ENCODE peak calls at places on chromosomes 2 and 18, in seven cellular contexts. One of them, this sample, is unnamed.

GRCh38 chr2:3179208-3179607 is 198.4 kb downstream of the EIPR1 start:
- DNase-seq in transverse colon: no peak
- DNase-seq in fibroblast of pulmonary artery: no peak
- DNase-seq in GM13977: no peak
- DNase-seq in PC-9: no peak
- DNase-seq in SJSA1: no peak
- DNase-seq in AG09319: no peak
- DNase-seq in this sample: no peak

GRCh38 chr2:213232649-213233437 is 51.4 kb upstream of the SPAG16 start:
- DNase-seq in transverse colon: no peak
- DNase-seq in fibroblast of pulmonary artery: no peak
- DNase-seq in GM13977: peak
- DNase-seq in PC-9: no peak
- DNase-seq in SJSA1: no peak
- DNase-seq in AG09319: no peak
- DNase-seq in this sample: no peak

GRCh38 chr2:52558265-52558664 is 1209.3 kb upstream of the CHAC2 start:
- DNase-seq in transverse colon: no peak
- DNase-seq in fibroblast of pulmonary artery: no peak
- DNase-seq in GM13977: no peak
- DNase-seq in PC-9: no peak
- DNase-seq in SJSA1: no peak
- DNase-seq in AG09319: no peak
- DNase-seq in this sample: no peak

GRCh38 chr18:69996417-69996816 is 48.7 kb upstream of the CD226 start:
- DNase-seq in transverse colon: no peak
- DNase-seq in fibroblast of pulmonary artery: no peak
- DNase-seq in GM13977: no peak
- DNase-seq in PC-9: no peak
- DNase-seq in SJSA1: no peak
- DNase-seq in AG09319: no peak
- DNase-seq in this sample: no peak

GRCh38 chr18:54946149-54946581 is 13.1 kb downstream of the CCDC68 start:
- DNase-seq in transverse colon: peak
- DNase-seq in fibroblast of pulmonary artery: peak
- DNase-seq in GM13977: peak
- DNase-seq in PC-9: peak
- DNase-seq in SJSA1: no peak
- DNase-seq in AG09319: no peak
- DNase-seq in this sample: no peak

GRCh38 chr2:160220545-160221009 is 20.5 kb upstream of the ITGB6 start:
- DNase-seq in transverse colon: no peak
- DNase-seq in fibroblast of pulmonary artery: no peak
- DNase-seq in GM13977: no peak
- DNase-seq in PC-9: no peak
- DNase-seq in SJSA1: no peak
- DNase-seq in AG09319: no peak
- DNase-seq in this sample: peak

GRCh38 chr18:74083071-74083954 is 64.3 kb downstream of the FBXO15 start:
- DNase-seq in transverse colon: no peak
- DNase-seq in fibroblast of pulmonary artery: no peak
- DNase-seq in GM13977: no peak
- DNase-seq in PC-9: no peak
- DNase-seq in SJSA1: no peak
- DNase-seq in AG09319: no peak
- DNase-seq in this sample: no peak

GRCh38 chr2:226730487-226730886 is 69.1 kb downstream of the IRS1 start:
- DNase-seq in transverse colon: no peak
- DNase-seq in fibroblast of pulmonary artery: peak
- DNase-seq in GM13977: no peak
- DNase-seq in PC-9: no peak
- DNase-seq in SJSA1: no peak
- DNase-seq in AG09319: no peak
- DNase-seq in this sample: no peak

GRCh38 chr2:235952714-235953113 is 215.5 kb downstream of the GBX2 start:
- DNase-seq in transverse colon: no peak
- DNase-seq in fibroblast of pulmonary artery: no peak
- DNase-seq in GM13977: no peak
- DNase-seq in PC-9: no peak
- DNase-seq in SJSA1: no peak
- DNase-seq in AG09319: no peak
- DNase-seq in this sample: no peak

GRCh38 chr2:74072542-74072941 is 75.2 kb downstream of the BOLA3 start:
- DNase-seq in transverse colon: no peak
- DNase-seq in fibroblast of pulmonary artery: no peak
- DNase-seq in GM13977: no peak
- DNase-seq in PC-9: no peak
- DNase-seq in SJSA1: no peak
- DNase-seq in AG09319: no peak
- DNase-seq in this sample: no peak

GRCh38 chr2:85886585-85886984 is 2.2 kb downstream of the ST3GAL5 start:
- DNase-seq in transverse colon: peak
- DNase-seq in fibroblast of pulmonary artery: peak
- DNase-seq in GM13977: no peak
- DNase-seq in PC-9: no peak
- DNase-seq in SJSA1: peak
- DNase-seq in AG09319: peak
- DNase-seq in this sample: peak

GRCh38 chr2:17334300-17334699 is 183.9 kb downstream of the RAD51AP2 start:
- DNase-seq in transverse colon: no peak
- DNase-seq in fibroblast of pulmonary artery: no peak
- DNase-seq in GM13977: no peak
- DNase-seq in PC-9: no peak
- DNase-seq in SJSA1: no peak
- DNase-seq in AG09319: no peak
- DNase-seq in this sample: no peak

GRCh38 chr2:39160982-39161381 is 40.1 kb upstream of the SOS1 start:
- DNase-seq in transverse colon: no peak
- DNase-seq in fibroblast of pulmonary artery: no peak
- DNase-seq in GM13977: no peak
- DNase-seq in PC-9: no peak
- DNase-seq in SJSA1: no peak
- DNase-seq in AG09319: no peak
- DNase-seq in this sample: no peak

GRCh38 chr2:128799284-128799552 is 480.6 kb upstream of the HS6ST1 start:
- DNase-seq in transverse colon: no peak
- DNase-seq in fibroblast of pulmonary artery: no peak
- DNase-seq in GM13977: no peak
- DNase-seq in PC-9: no peak
- DNase-seq in SJSA1: no peak
- DNase-seq in AG09319: no peak
- DNase-seq in this sample: no peak

GRCh38 chr2:42218712-42219111 is 49.6 kb downstream of the EML4 start:
- DNase-seq in transverse colon: no peak
- DNase-seq in fibroblast of pulmonary artery: no peak
- DNase-seq in GM13977: no peak
- DNase-seq in PC-9: no peak
- DNase-seq in SJSA1: no peak
- DNase-seq in AG09319: no peak
- DNase-seq in this sample: no peak

GRCh38 chr2:230881840-230882239 is 17.1 kb downstream of the ITM2C start:
- DNase-seq in transverse colon: peak
- DNase-seq in fibroblast of pulmonary artery: no peak
- DNase-seq in GM13977: no peak
- DNase-seq in PC-9: no peak
- DNase-seq in SJSA1: no peak
- DNase-seq in AG09319: no peak
- DNase-seq in this sample: no peak

GRCh38 chr2:135785032-135785431 is 43.4 kb downstream of the UBXN4 start:
- DNase-seq in transverse colon: no peak
- DNase-seq in fibroblast of pulmonary artery: peak
- DNase-seq in GM13977: no peak
- DNase-seq in PC-9: no peak
- DNase-seq in SJSA1: no peak
- DNase-seq in AG09319: no peak
- DNase-seq in this sample: no peak

GRCh38 chr2:127070221-127070620 is 36.7 kb downstream of the BIN1 start:
- DNase-seq in transverse colon: no peak
- DNase-seq in fibroblast of pulmonary artery: no peak
- DNase-seq in GM13977: no peak
- DNase-seq in PC-9: no peak
- DNase-seq in SJSA1: no peak
- DNase-seq in AG09319: no peak
- DNase-seq in this sample: no peak

GRCh38 chr2:239983004-239983778 is 42.0 kb downstream of the NDUFA10 start:
- DNase-seq in transverse colon: no peak
- DNase-seq in fibroblast of pulmonary artery: no peak
- DNase-seq in GM13977: no peak
- DNase-seq in PC-9: no peak
- DNase-seq in SJSA1: no peak
- DNase-seq in AG09319: no peak
- DNase-seq in this sample: no peak

GRCh38 chr2:119644186-119644585 is 34.8 kb upstream of the TMEM177 start:
- DNase-seq in transverse colon: no peak
- DNase-seq in fibroblast of pulmonary artery: peak
- DNase-seq in GM13977: no peak
- DNase-seq in PC-9: no peak
- DNase-seq in SJSA1: no peak
- DNase-seq in AG09319: no peak
- DNase-seq in this sample: no peak

GRCh38 chr2:162060522-162060921 is 13.5 kb downstream of the DPP4 start:
- DNase-seq in transverse colon: no peak
- DNase-seq in fibroblast of pulmonary artery: no peak
- DNase-seq in GM13977: no peak
- DNase-seq in PC-9: no peak
- DNase-seq in SJSA1: no peak
- DNase-seq in AG09319: no peak
- DNase-seq in this sample: no peak

GRCh38 chr2:230762317-230762896 is 49.8 kb downstream of the CAB39 start:
- DNase-seq in transverse colon: peak
- DNase-seq in fibroblast of pulmonary artery: no peak
- DNase-seq in GM13977: no peak
- DNase-seq in PC-9: no peak
- DNase-seq in SJSA1: no peak
- DNase-seq in AG09319: no peak
- DNase-seq in this sample: no peak

GRCh38 chr2:105802587-105802986 is 57.9 kb downstream of the NCK2 start:
- DNase-seq in transverse colon: no peak
- DNase-seq in fibroblast of pulmonary artery: no peak
- DNase-seq in GM13977: peak
- DNase-seq in PC-9: no peak
- DNase-seq in SJSA1: no peak
- DNase-seq in AG09319: no peak
- DNase-seq in this sample: no peak

GRCh38 chr2:144154205-144154604 is 365.7 kb downstream of the ZEB2 start:
- DNase-seq in transverse colon: no peak
- DNase-seq in fibroblast of pulmonary artery: peak
- DNase-seq in GM13977: no peak
- DNase-seq in PC-9: no peak
- DNase-seq in SJSA1: no peak
- DNase-seq in AG09319: no peak
- DNase-seq in this sample: no peak

GRCh38 chr18:12639990-12640880 is 17.7 kb downstream of the SPIRE1 start:
- DNase-seq in transverse colon: no peak
- DNase-seq in fibroblast of pulmonary artery: peak
- DNase-seq in GM13977: no peak
- DNase-seq in PC-9: no peak
- DNase-seq in SJSA1: peak
- DNase-seq in AG09319: no peak
- DNase-seq in this sample: peak

GRCh38 chr2:240820014-240820606 is at the start of gene KIF1A:
- DNase-seq in transverse colon: no peak
- DNase-seq in fibroblast of pulmonary artery: no peak
- DNase-seq in GM13977: no peak
- DNase-seq in PC-9: no peak
- DNase-seq in SJSA1: no peak
- DNase-seq in AG09319: no peak
- DNase-seq in this sample: no peak

GRCh38 chr2:216233281-216233995 is 124.3 kb downstream of the XRCC5 start:
- DNase-seq in transverse colon: no peak
- DNase-seq in fibroblast of pulmonary artery: no peak
- DNase-seq in GM13977: no peak
- DNase-seq in PC-9: no peak
- DNase-seq in SJSA1: no peak
- DNase-seq in AG09319: no peak
- DNase-seq in this sample: no peak

GRCh38 chr2:119483395-119483753 is 40.9 kb downstream of the SCTR start:
- DNase-seq in transverse colon: no peak
- DNase-seq in fibroblast of pulmonary artery: no peak
- DNase-seq in GM13977: no peak
- DNase-seq in PC-9: no peak
- DNase-seq in SJSA1: no peak
- DNase-seq in AG09319: no peak
- DNase-seq in this sample: no peak

GRCh38 chr2:42045389-42045788 is 2.4 kb upstream of the PKDCC start:
- DNase-seq in transverse colon: no peak
- DNase-seq in fibroblast of pulmonary artery: no peak
- DNase-seq in GM13977: no peak
- DNase-seq in PC-9: no peak
- DNase-seq in SJSA1: peak
- DNase-seq in AG09319: no peak
- DNase-seq in this sample: no peak

GRCh38 chr18:6039055-6039454 is 143.7 kb upstream of the TMEM200C start:
- DNase-seq in transverse colon: no peak
- DNase-seq in fibroblast of pulmonary artery: peak
- DNase-seq in GM13977: no peak
- DNase-seq in PC-9: no peak
- DNase-seq in SJSA1: peak
- DNase-seq in AG09319: no peak
- DNase-seq in this sample: no peak

GRCh38 chr18:59917422-59917821 is 17.6 kb downstream of the PMAIP1 start:
- DNase-seq in transverse colon: no peak
- DNase-seq in fibroblast of pulmonary artery: peak
- DNase-seq in GM13977: no peak
- DNase-seq in PC-9: peak
- DNase-seq in SJSA1: peak
- DNase-seq in AG09319: no peak
- DNase-seq in this sample: no peak

GRCh38 chr2:47471429-47472116 is 68.6 kb downstream of the MSH2 start:
- DNase-seq in transverse colon: no peak
- DNase-seq in fibroblast of pulmonary artery: no peak
- DNase-seq in GM13977: no peak
- DNase-seq in PC-9: no peak
- DNase-seq in SJSA1: no peak
- DNase-seq in AG09319: no peak
- DNase-seq in this sample: no peak

This sample was measured in epithelial cell of prostate.